ENCODE peak calls at places on chromosomes 7 and 10, in four cellular contexts. T is IMR-90; J is effector memory CD4-positive, alpha-beta T cell; L is body of pancreas. R is an unnamed sample.

GRCh38 chr10:127298396-127298795 is 102.0 kb upstream of the INSYN2A start:
- DNase-seq in J (no peak), T (no peak), L (no peak), R (no peak)

GRCh38 chr10:111037868-111038267 is 39.0 kb upstream of the ADRA2A start:
- DNase-seq in L (no peak), T (no peak), J (no peak), R (no peak)

GRCh38 chr10:31820096-31820495 is 108.5 kb downstream of the ARHGAP12 start:
- DNase-seq in T (no peak), L (no peak), J (no peak), R (no peak)

GRCh38 chr10:43268491-43268890 is 1.6 kb upstream of the RASGEF1A start:
- DNase-seq in T (no peak), L (no peak), J (no peak), R (no peak)

GRCh38 chr10:103693070-103693811 is 162.1 kb downstream of the SH3PXD2A start:
- DNase-seq in T (no peak), L (no peak), J (peak; percentile 26), R (no peak)

GRCh38 chr10:132967540-132967939 is 25.2 kb upstream of the CFAP46 start:
- DNase-seq in J (no peak), T (no peak), L (no peak), R (no peak)

GRCh38 chr7:126635545-126635944 is 617.2 kb downstream of the GRM8 start:
- DNase-seq in J (no peak), T (no peak), L (no peak), R (no peak)

GRCh38 chr7:28726563-28726962 is 231.6 kb downstream of the TRIL start:
- DNase-seq in L (no peak), J (no peak), T (no peak), R (peak; percentile 37)

GRCh38 chr7:49367072-49367471 is 406.4 kb upstream of the VWC2 start:
- DNase-seq in L (no peak), T (no peak), J (no peak), R (no peak)

GRCh38 chr7:27124096-27124978 is 6.2 kb downstream of the HOXA4 start:
- DNase-seq in J (no peak), L (no peak), T (peak; percentile 97), R (no peak)
- H3K27me3 ChIP-seq in J (peaks cover 6% of the 10 kb centered on the region), L (no peaks in the 10 kb centered on the region), T (no peaks in the 10 kb centered on the region), R (no peaks in the 10 kb centered on the region)

GRCh38 chr10:14526326-14526725 is 195.6 kb upstream of the FRMD4A start:
- DNase-seq in J (no peak), T (no peak), L (no peak), R (no peak)

GRCh38 chr10:14530465-14530864 is 199.7 kb upstream of the FRMD4A start:
- DNase-seq in T (peak; percentile 49), L (no peak), J (no peak), R (no peak)

GRCh38 chr10:14527134-14527780 is 196.5 kb upstream of the FRMD4A start:
- DNase-seq in L (no peak), J (no peak), T (no peak), R (no peak)

GRCh38 chr10:14528450-14528849 is 197.7 kb upstream of the FRMD4A start:
- DNase-seq in L (no peak), J (no peak), T (no peak), R (no peak)

DNA sequence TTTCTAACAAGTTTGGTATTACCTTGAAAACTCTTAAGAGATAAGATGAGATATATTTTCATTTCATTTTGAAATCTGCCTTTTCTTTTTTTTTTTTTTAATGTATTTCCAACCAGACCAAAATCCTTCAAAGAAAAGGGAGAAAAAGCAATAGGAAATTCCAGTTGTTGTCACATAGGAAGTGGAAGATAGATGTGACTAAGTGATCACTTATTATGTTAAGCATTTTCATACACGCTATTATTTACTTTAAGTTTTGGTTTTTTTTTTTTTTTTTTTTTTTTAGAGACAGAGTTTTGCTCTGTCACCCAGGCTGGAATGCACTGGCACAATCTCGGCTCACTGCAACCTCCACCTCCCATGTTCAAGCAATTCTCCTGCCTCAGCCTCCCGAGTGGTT is 197.2 kb upstream of the FRMD4A start:
- DNase-seq in J (no peak), L (no peak), T (no peak), R (no peak)
- H3K27ac ChIP-seq in J (no peak overlapping the region), L (no peak overlapping the region), T (no peak overlapping the region), R (no peak overlapping the region)

DNA sequence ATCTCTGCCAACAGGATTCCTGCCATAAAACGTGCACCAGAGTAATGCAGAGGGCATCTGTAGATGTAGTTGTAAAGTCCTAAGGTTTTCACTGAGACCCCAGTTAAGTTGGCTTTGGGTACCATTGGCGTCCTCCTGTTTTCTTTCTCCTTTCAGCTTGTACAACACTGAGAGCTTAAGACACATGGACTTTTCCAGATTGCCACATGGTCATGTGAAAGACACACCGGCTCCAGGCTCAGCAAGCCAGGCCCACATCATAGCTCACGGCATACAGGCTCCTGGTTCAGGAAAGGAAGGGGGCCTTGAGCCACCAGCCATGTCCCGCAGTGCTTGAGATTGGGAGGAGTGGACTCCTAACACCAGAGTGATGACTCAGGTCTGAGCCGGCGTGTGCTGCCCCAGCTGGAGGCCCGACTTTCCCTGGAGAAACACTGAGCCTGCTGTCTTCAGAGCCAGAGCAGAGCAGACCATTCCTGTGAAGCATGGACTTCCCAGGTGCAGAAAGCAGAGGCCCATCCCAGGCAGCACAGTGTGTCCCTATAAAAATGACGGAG is 252.7 kb downstream of the PRPF18 start:
- DNase-seq in T (peak; percentile 93), L (no peak), J (no peak), R (no peak)
- H3K27me3 ChIP-seq in T (no peaks in the 10 kb centered on the region), L (no peaks in the 10 kb centered on the region), J (no peaks in the 10 kb centered on the region), R (no peaks in the 10 kb centered on the region)

DNA sequence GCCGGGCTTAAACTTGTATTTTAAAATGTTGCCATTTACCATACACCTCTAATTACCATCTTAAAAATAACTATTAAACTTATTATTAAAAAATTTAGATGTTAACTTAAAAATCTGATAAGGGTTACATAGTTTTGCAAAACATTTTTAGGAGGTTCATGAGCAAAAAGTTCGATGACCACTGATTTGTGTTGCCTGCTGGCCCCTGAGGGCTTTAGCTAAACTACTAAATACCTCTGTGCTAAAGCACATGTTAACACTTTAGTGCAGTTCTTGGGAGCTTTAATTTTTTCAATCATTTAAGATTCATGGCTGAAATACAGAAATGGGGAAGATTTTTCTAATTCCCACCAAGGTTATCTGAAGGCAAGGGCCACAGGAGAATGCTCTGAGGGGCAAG is 106.4 kb downstream of the RTKN2 start:
- DNase-seq in J (no peak), L (no peak), T (no peak), R (no peak)
- H3K27ac ChIP-seq in J (no peak overlapping the region), L (no peak overlapping the region), T (peak overlapping the region; percentile 20), R (no peak overlapping the region)

DNA sequence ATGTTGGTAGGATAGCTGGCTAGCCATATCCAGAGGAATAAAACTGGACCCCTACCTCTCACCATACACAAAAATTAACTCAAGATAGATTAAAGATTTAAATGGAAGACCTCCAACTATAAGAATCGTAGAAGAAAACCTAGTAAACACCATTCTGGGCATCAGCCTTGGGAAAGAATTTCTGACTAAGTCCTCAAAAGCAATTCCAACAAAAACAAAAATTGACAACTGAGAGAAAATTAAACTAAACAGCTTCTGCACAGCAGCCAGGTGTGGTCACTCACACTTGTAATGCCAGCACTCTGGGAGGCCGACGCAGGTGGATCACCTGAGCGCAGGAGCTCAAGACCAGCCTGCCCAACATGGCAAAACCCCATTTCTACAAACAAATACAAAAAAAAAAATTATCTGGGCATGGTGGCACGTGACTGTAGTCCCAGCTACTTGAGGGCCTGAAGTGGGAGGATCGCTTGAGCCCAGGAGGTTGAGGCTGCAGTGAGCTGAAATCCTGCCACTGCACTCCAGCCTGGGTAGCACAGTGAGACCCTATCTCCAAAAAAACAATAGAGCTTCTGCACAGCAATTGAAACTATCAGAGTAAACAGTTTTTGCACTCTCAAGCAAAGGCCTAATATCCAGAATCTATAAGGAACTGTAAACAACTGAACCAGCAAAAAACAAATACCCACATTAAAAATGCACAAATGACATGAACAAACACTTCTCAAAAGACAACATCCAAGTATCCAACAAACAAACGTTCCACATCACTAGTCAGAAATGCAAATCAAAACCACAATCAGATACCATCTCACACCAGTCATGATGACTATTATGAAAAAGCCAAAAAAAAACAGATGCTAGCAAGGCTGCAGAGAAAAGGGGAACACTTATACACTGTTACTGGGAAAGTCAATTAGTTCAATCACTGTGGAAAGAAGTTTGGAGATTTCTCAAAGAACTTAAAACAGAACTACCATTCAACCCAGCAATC is 4.8 kb downstream of the CRPPA start:
- DNase-seq in J (no peak), L (peak; percentile 19), T (peak; percentile 67), R (no peak)
- H3K27me3 ChIP-seq in J (no peaks in the 10 kb centered on the region), L (no peaks in the 10 kb centered on the region), T (no peaks in the 10 kb centered on the region), R (no peaks in the 10 kb centered on the region)

GRCh38 chr10:125265579-125265955 is 105.2 kb upstream of the CTBP2 start:
- DNase-seq in J (no peak), T (no peak), L (no peak), R (no peak)

GRCh38 chr10:125264752-125265578 is 104.6 kb upstream of the CTBP2 start:
- DNase-seq in L (no peak), T (no peak), J (no peak), R (no peak)

GRCh38 chr10:125263551-125263950 is 103.2 kb upstream of the CTBP2 start:
- DNase-seq in T (peak; percentile 45), L (no peak), J (no peak), R (no peak)

GRCh38 chr10:125262920-125263319 is 102.6 kb upstream of the CTBP2 start:
- DNase-seq in J (no peak), L (no peak), T (no peak), R (no peak)

DNA sequence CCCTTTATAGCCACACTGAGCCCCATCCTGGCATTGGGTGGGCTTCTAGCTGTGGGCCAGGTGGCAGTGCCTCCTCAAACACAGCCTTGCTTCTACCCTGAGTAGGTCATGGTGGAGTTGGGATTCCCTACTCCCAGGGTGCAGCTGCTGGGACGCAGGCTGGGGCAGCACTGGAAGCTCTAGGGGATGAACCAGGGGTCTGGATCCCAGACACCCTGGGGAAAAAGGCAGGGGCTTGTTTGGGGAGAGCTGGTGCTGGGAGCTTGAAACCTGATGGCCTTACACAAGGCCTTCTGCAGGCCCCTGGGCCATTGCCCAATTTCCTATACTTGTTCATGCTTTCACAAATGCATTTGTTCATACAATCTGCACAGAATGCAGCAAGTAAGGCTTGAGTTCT is 103.7 kb upstream of the CTBP2 start:
- DNase-seq in L (no peak), J (no peak), T (no peak), R (no peak)
- H3K27ac ChIP-seq in L (no peak overlapping the region), J (no peak overlapping the region), T (no peak overlapping the region), R (no peak overlapping the region)

R was measured in SJCRH30.